ENCODE peak calls at places on chromosomes 1 and 21, in five cellular contexts. B, F, M, E and U are unnamed samples.

GRCh38 chr1:34322969-34323368 is 146.3 kb downstream of the C1orf94 start:
- DNase-seq in B (no peak), F (no peak), M (no peak), E (no peak), U (no peak)

GRCh38 chr1:33323663-33324477 is 3.0 kb upstream of the A3GALT2 start:
- DNase-seq in F (no peak), M (no peak), B (no peak), E (no peak), U (no peak)

GRCh38 chr1:183022202-183023145 is 746 bp upstream of the LAMC1 start:
- DNase-seq in B (peak), E (peak), F (no peak), M (peak), U (peak)

GRCh38 chr1:115133440-115133839 is 44.1 kb upstream of the TSPAN2 start:
- DNase-seq in M (no peak), E (no peak), F (no peak), B (no peak), U (no peak)

GRCh38 chr1:202104073-202104472 is 18.6 kb upstream of the GPR37L1 start:
- DNase-seq in E (no peak), M (no peak), B (no peak), F (no peak), U (no peak)

GRCh38 chr1:177936016-177936415 is 33.8 kb downstream of the SEC16B start:
- DNase-seq in B (no peak), F (no peak), E (no peak), M (no peak), U (no peak)

GRCh38 chr1:87678221-87678715 is 349.6 kb downstream of the LMO4 start:
- DNase-seq in E (no peak), F (no peak), M (no peak), B (no peak), U (no peak)

GRCh38 chr1:34115233-34115632 is 49.8 kb downstream of the CSMD2 start:
- DNase-seq in M (no peak), F (no peak), B (no peak), E (no peak), U (no peak)

GRCh38 chr1:24735619-24736375 is 9.4 kb upstream of the CLIC4 start:
- DNase-seq in E (no peak), F (no peak), M (no peak), B (peak), U (peak)

GRCh38 chr1:91897016-91897415 is 11.1 kb upstream of the TGFBR3 start:
- DNase-seq in M (no peak), F (no peak), B (no peak), E (no peak), U (no peak)

GRCh38 chr1:172144445-172145060 is 275.9 kb upstream of the C1orf105 start:
- DNase-seq in E (peak), B (peak), F (no peak), M (no peak), U (no peak)

GRCh38 chr1:157932082-157932481 is 61.4 kb upstream of the KIRREL1 start:
- DNase-seq in F (no peak), M (no peak), B (no peak), E (no peak), U (no peak)

GRCh38 chr1:183238071-183238470 is 52.0 kb downstream of the LAMC2 start:
- DNase-seq in M (no peak), B (no peak), E (no peak), F (no peak), U (no peak)

GRCh38 chr1:74652711-74653131 is 20.9 kb downstream of the ERICH3 start:
- DNase-seq in B (no peak), E (no peak), M (no peak), F (no peak), U (no peak)

GRCh38 chr1:222424826-222425225 is 123.1 kb downstream of the HHIPL2 start:
- DNase-seq in E (no peak), F (no peak), M (no peak), B (no peak), U (no peak)
- H3K27ac ChIP-seq in E (no peak), F (no peak), M (no peak), B (no peak), U (no peak)

GRCh38 chr1:203660069-203660468 is 33.4 kb downstream of the ATP2B4 start:
- DNase-seq in F (no peak), B (no peak), E (no peak), M (no peak), U (no peak)

GRCh38 chr1:203662821-203663220 is 36.2 kb downstream of the ATP2B4 start:
- DNase-seq in F (no peak), B (no peak), M (no peak), E (no peak), U (no peak)

GRCh38 chr1:203660931-203661484 is 34.4 kb downstream of the ATP2B4 start:
- DNase-seq in B (no peak), M (no peak), E (no peak), F (no peak), U (no peak)

GRCh38 chr1:203663294-203663693 is 36.7 kb downstream of the ATP2B4 start:
- DNase-seq in F (no peak), B (no peak), E (no peak), M (no peak), U (no peak)

DNA sequence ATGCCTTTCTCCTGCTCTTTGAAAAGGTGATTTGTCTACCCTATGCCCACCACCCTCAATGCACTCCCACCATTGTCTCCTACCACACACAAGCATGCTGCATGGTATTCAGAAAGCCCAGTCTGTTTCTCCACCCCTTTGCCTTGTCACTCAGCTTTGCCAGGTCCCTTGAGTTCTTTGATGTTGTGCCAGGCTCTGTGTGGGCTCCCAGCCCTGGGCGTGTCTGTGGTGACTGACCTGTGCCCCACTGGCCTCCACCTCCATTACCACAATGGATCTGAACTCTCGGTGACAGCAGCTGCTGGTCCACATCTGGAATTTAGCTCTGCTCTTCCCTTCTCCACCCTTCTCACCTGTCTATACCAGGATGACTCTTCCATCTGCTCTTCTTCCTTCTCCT is 34.9 kb downstream of the ATP2B4 start:
- DNase-seq in B (peak), E (no peak), M (no peak), F (no peak), U (no peak)
- H3K27ac ChIP-seq in B (peak), E (no peak), M (no peak), F (no peak), U (no peak)

DNA sequence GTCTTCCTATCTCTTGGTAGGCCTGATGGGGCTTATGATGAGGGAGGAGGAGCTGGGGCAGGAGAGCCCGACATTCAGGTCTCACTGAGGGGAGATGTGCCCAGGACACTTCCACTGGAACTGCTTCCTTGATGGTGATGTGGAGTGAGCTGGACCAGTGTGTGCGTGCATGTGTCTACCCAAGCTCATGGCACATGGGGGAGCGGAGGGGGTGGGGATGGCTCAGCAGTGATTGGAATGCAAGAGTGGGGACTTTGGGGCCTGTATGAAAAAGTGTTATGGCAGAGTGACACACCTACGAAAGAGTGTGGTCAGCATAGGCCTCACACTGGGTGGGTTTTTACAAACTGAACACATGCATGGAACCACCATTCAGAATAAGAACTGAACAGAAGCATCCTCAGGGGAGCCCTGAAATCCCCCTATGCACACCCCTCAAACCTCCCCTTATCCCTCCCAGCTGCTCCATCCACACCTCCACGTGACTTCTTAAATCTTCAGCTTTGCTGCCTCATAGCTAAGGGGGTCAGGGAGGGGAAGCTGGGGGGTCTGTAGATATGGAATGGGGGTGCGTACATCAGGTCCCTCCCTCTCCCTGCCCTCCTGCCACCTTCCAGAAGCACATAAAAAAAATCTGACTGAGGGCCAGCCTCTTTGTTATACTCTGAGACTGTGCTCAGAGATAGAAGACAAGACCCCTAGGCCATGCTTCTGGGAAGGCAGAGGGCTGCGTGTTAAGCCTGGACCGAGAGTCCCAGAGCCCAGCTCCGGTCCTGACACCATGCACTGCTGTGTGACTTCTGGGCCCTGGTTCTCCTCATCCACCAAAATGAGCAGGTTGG is 11.6 kb downstream of the IL6R start:
- DNase-seq in E (peak), M (no peak), B (no peak), F (no peak), U (no peak)
- H3K27ac ChIP-seq in E (no peak), M (no peak), B (no peak), F (no peak), U (no peak)

GRCh38 chr1:2439369-2439768 is 27.0 kb upstream of the PEX10 start:
- DNase-seq in F (no peak), E (no peak), B (no peak), M (no peak), U (no peak)

GRCh38 chr1:2437617-2438016 is 25.3 kb upstream of the PEX10 start:
- DNase-seq in E (no peak), F (no peak), M (no peak), B (no peak), U (no peak)

GRCh38 chr1:2438038-2438437 is 25.7 kb upstream of the PEX10 start:
- DNase-seq in B (no peak), E (no peak), M (no peak), F (no peak), U (peak)

GRCh38 chr1:2436876-2437275 is 24.5 kb upstream of the PEX10 start:
- DNase-seq in B (no peak), E (no peak), M (no peak), F (no peak), U (no peak)

GRCh38 chr1:2438641-2439040 is 26.3 kb upstream of the PEX10 start:
- DNase-seq in B (no peak), M (no peak), F (no peak), E (no peak), U (no peak)
- H3K27ac ChIP-seq in B (no peak), M (no peak), F (no peak), E (no peak), U (no peak)

GRCh38 chr21:41634211-41634694 is 126.3 kb upstream of the TMPRSS2 start:
- DNase-seq in B (no peak), F (no peak), E (no peak), M (no peak), U (no peak)
- H3K27ac ChIP-seq in B (no peak), F (no peak), E (no peak), M (no peak), U (no peak)

DNA sequence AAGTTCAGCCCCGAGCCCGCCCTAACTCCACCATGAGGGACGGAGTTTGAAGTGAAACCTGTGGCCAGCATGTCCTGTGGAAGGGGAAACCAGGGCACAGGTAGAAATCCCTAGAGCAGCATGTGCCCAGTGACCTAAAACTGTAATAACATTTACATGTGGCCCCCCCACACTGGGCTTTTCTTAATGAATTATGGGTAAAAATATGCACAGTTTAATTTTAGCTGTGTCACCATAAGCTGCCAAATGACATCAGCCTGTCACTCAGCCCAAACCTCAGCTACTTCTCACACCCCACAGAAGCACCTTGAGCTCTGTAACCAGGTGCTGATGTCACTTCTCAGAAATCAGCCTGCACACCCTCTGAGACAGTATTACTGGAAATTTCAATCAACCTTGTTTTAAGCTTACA is 50.0 kb upstream of the SLC19A1 start:
- DNase-seq in E (no peak), B (no peak), M (no peak), F (peak), U (no peak)
- H3K27ac ChIP-seq in E (no peak), B (no peak), M (no peak), F (no peak), U (no peak)

DNA sequence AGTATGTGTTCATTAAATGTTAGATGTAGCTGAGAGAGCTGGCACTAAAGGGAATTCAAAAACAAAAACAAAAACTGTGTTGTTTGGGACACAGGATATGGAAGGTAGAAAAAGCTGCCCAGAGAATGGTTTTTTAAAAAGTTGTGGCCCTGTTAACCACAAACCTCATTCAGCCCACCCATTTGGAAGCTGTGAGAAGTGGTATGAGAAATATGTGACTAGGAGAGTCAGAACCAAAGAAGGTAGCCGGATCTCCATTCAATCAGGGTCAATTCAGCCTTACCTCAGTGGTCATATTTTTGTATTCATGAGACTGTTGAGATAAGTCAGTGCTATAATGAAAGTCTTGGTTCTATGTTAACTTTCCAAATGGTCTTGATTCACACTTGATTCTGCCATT is 29.8 kb upstream of the CACYBP start:
- DNase-seq in M (no peak), B (no peak), F (no peak), E (no peak), U (no peak)
- H3K27ac ChIP-seq in M (no peak), B (no peak), F (peak), E (no peak), U (no peak)